ENCODE peak calls at places on chromosomes 2 and 18, in ten cellular contexts. Z is kidney, T is heart right ventricle, N is cardiac muscle cell, D is RWPE1, I is HL-60, K is heart left ventricle, S is K562, X is fibroblast of lung, W is coronary artery. A is an unnamed sample.

GRCh38 chr2:190649035-190649797 is at the start of gene NAB1:
- DNase-seq in W (peak), N (peak), D (peak), Z (peak), X (no peak), S (no peak), T (peak), I (no peak), K (peak), A (peak)

GRCh38 chr18:22466608-22467390 is 49.1 kb upstream of the CTAGE1 start:
- DNase-seq in W (no peak), N (no peak), K (no peak), X (peak), T (peak), I (no peak), D (peak), S (no peak), Z (no peak), A (no peak)

GRCh38 chr2:128317186-128317897 is 1.3 kb downstream of the HS6ST1 start:
- DNase-seq in D (no peak), S (peak), N (peak), T (no peak), K (peak), Z (peak), X (no peak), W (peak), I (no peak), A (peak)

GRCh38 chr2:9594361-9595063 is 36.3 kb downstream of the YWHAQ start:
- DNase-seq in D (peak), N (no peak), X (peak), K (no peak), I (no peak), W (no peak), Z (no peak), S (no peak), T (peak), A (no peak)

GRCh38 chr2:129642526-129643043 is 336.9 kb upstream of the RAB6C start:
- DNase-seq in W (no peak), D (no peak), T (no peak), Z (no peak), I (no peak), N (no peak), K (no peak), X (no peak), S (no peak), A (no peak)

GRCh38 chr2:215751200-215751910 is 262.0 kb downstream of the MREG start:
- DNase-seq in I (no peak), W (no peak), Z (no peak), T (no peak), D (peak), X (peak), N (no peak), K (no peak), S (no peak), A (no peak)

GRCh38 chr2:168118733-168119518 is 128.5 kb downstream of the STK39 start:
- DNase-seq in I (no peak), N (peak), D (peak), T (peak), X (peak), W (no peak), S (peak), K (peak), Z (no peak), A (no peak)

GRCh38 chr2:20653695-20654306 is 2.9 kb upstream of the HS1BP3 start:
- DNase-seq in T (no peak), W (no peak), N (no peak), Z (peak), D (no peak), K (no peak), S (no peak), X (no peak), I (no peak), A (peak)

GRCh38 chr18:59114160-59114559 is 25.5 kb upstream of the SEC11C start:
- DNase-seq in X (no peak), I (no peak), W (no peak), Z (no peak), T (no peak), S (no peak), D (no peak), K (no peak), N (no peak), A (no peak)

GRCh38 chr2:227234432-227234831 is 70.0 kb downstream of the COL4A3 start:
- DNase-seq in Z (no peak), X (no peak), K (no peak), W (no peak), S (no peak), I (no peak), T (no peak), D (no peak), N (no peak), A (no peak)

GRCh38 chr2:186780701-186781316 is 68.2 kb downstream of the ZSWIM2 start:
- DNase-seq in Z (no peak), T (no peak), S (no peak), N (peak), I (no peak), W (no peak), X (peak), D (peak), K (no peak), A (no peak)

GRCh38 chr2:143796051-143796450 is 666.8 kb downstream of the ARHGAP15 start:
- DNase-seq in K (no peak), I (no peak), X (no peak), S (no peak), Z (no peak), N (no peak), W (no peak), D (no peak), T (no peak), A (no peak)

GRCh38 chr2:2234398-2234797 is 96.7 kb downstream of the MYT1L start:
- DNase-seq in K (no peak), S (no peak), X (no peak), T (no peak), W (no peak), N (no peak), Z (no peak), I (no peak), D (no peak), A (no peak)

GRCh38 chr2:105455488-105455991 is 56.7 kb upstream of the FHL2 start:
- DNase-seq in K (no peak), T (no peak), W (no peak), N (no peak), S (no peak), X (peak), I (no peak), Z (no peak), D (peak), A (peak)

GRCh38 chr2:190415794-190416729 is 7.9 kb downstream of the MFSD6 start:
- DNase-seq in T (no peak), K (no peak), Z (no peak), X (no peak), D (no peak), N (no peak), S (no peak), I (no peak), W (no peak), A (no peak)

GRCh38 chr2:30040147-30040546 is 106.7 kb upstream of the YPEL5 start:
- DNase-seq in S (no peak), D (no peak), N (no peak), Z (no peak), W (no peak), K (no peak), T (no peak), X (no peak), I (no peak), A (no peak)

GRCh38 chr2:168534926-168535325 is 78.9 kb downstream of the CERS6 start:
- DNase-seq in W (no peak), I (no peak), Z (peak), S (no peak), T (no peak), K (no peak), X (no peak), D (no peak), N (no peak), A (no peak)

GRCh38 chr18:63320690-63321265 is 1.2 kb upstream of the BCL2 start:
- DNase-seq in W (peak), K (peak), X (peak), I (peak), D (no peak), S (peak), T (peak), Z (peak), N (peak), A (peak)

GRCh38 chr2:237414056-237414661 is at the start of gene COL6A3:
- DNase-seq in N (no peak), S (no peak), W (no peak), K (peak), I (no peak), T (peak), X (peak), Z (peak), D (no peak), A (peak)

GRCh38 chr2:20994130-20994529 is 49.7 kb downstream of the APOB start:
- DNase-seq in X (no peak), Z (no peak), T (no peak), S (no peak), W (no peak), K (no peak), N (no peak), D (no peak), I (no peak), A (no peak)

GRCh38 chr2:207765960-207766582 is 3.6 kb downstream of the FZD5 start:
- DNase-seq in S (no peak), T (no peak), X (no peak), D (no peak), W (peak), N (no peak), K (no peak), Z (no peak), I (no peak), A (no peak)

GRCh38 chr2:207765541-207765940 is 4.2 kb downstream of the FZD5 start:
- DNase-seq in W (no peak), X (no peak), K (no peak), Z (no peak), N (peak), S (peak), D (no peak), T (no peak), I (no peak), A (no peak)

GRCh38 chr2:207763308-207763707 is 6.4 kb downstream of the FZD5 start:
- DNase-seq in X (no peak), I (no peak), W (no peak), K (no peak), N (no peak), S (no peak), T (no peak), D (no peak), Z (no peak), A (no peak)

GRCh38 chr2:207762146-207762545 is 7.6 kb downstream of the FZD5 start:
- DNase-seq in W (no peak), I (no peak), S (no peak), D (no peak), N (no peak), Z (no peak), X (no peak), T (no peak), K (no peak), A (no peak)

GRCh38 chr2:207764096-207764630 is 5.5 kb downstream of the FZD5 start:
- DNase-seq in S (no peak), Z (no peak), W (no peak), N (no peak), I (no peak), D (no peak), T (no peak), K (no peak), X (no peak), A (no peak)
- H3K27ac ChIP-seq in S (no peak), Z (no peak), W (no peak), N (no peak), I (no peak), D (no peak), T (no peak), K (no peak), X (no peak), A (no peak)

DNA sequence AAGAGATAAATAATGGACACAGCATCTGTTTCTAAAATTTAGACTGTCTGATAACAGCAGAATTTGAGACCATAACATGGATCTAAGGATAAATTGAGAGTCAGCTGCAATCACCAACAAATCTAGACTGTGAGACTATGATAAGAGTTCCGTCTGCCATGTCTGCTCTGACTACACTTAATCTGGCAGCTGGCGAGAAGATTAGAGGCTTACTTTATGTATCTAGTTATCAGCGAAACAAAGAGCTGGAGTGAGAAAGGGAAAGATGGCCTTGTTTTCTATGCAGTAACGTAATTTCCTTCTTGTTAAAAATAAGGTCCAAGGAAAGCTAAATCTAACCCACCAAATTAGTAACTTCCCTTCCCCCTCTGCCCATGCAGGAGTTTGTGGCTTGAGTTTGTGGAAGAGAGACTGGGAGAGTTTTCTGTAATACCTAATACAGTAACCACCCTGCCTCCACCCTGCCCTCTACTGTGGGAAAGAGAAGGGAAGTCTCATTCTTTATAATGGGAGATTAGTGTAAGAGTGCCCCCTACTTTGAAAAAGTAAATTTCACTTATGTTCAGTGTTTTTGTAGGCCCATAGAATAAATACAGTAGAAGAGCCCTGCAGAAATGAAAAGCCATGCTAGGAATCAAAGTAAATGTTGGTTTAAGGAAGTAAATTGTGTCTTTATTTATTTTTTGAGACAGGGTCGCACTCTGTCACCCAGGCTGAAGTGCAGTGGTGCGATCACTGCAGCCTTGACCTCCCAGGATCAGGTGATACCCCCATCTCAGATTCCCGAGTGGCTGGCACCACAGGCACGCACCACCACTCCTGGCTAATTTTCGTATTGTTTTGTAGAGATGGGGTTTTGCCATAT is 27.5 kb downstream of the EML4 start:
- DNase-seq in K (peak), W (no peak), T (peak), D (no peak), I (peak), Z (no peak), N (peak), S (peak), X (peak), A (no peak)
- TF ChIP-seq CTCF in K (peak), W (peak), T (peak), D (no peak), I (peak), Z (peak), N (peak), S (peak), X (peak), A (peak)

DNA sequence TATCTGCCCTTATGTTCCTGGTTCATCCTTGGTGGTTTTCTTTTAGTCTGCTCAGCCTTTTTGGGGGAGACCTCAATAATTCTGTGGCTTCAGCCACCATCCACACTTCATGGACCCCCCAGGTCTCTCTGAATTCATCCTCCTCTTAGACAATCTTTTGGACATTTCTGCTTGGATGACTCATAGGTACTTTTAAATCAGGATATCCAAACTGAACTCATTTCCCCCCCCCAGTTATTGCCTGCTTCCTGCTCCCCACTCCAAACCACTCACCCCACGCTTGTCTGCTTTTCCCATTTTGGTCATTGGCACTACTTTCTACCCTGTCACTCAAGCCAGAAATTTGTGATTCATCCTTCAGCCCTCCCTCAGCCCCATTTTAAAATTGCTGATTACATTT is 78.5 kb downstream of the TANC1 start:
- DNase-seq in W (no peak), D (no peak), S (no peak), N (no peak), I (no peak), T (no peak), Z (no peak), X (peak), K (no peak), A (no peak)
- H3K27ac ChIP-seq in W (peak), D (peak), S (no peak), N (no peak), I (no peak), T (peak), Z (no peak), X (peak), K (peak), A (no peak)

GRCh38 chr18:2223394-2223793 is 347.9 kb downstream of the METTL4 start:
- DNase-seq in D (no peak), K (no peak), I (no peak), N (peak), Z (no peak), S (no peak), T (no peak), X (peak), W (no peak), A (no peak)

GRCh38 chr18:2222270-2223185 is 348.8 kb downstream of the METTL4 start:
- DNase-seq in S (no peak), X (no peak), K (no peak), I (no peak), D (no peak), T (no peak), N (peak), Z (no peak), W (no peak), A (no peak)

GRCh38 chr18:2218101-2218500 is 353.2 kb downstream of the METTL4 start:
- DNase-seq in K (no peak), N (no peak), T (no peak), Z (no peak), S (no peak), W (no peak), I (no peak), X (no peak), D (no peak), A (no peak)

DNA sequence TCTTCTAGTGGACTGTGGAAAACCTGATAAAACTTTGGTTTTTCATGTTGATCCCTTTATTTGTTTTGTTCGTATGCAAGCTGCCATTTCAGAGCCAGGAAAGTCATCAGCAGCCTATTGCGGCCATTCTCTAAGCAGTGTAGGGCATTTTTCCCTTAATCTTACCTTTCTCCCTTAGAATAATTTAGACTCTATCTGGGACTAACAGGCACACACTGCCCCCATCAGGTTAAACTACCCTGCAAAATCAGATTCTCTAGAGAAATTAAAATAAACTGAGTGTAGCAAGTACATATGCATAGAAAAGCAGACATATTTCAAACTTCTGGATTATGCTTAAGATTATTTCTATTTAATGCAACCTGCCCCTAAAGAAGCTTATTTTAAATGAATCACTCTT is 347.4 kb downstream of the METTL4 start:
- DNase-seq in I (no peak), X (peak), D (peak), N (peak), K (no peak), S (no peak), W (no peak), Z (no peak), T (peak), A (no peak)
- TF ChIP-seq CTCF in I (peak), X (peak), D (peak), N (peak), K (peak), S (peak), W (no peak), Z (peak), T (peak), A (peak)

GRCh38 chr2:150697596-150697995 is 210.1 kb upstream of the RND3 start:
- DNase-seq in K (no peak), I (no peak), N (no peak), X (no peak), Z (no peak), W (no peak), D (no peak), S (no peak), T (no peak), A (no peak)
- H3K27ac ChIP-seq in K (peak), I (no peak), N (no peak), X (no peak), Z (no peak), W (no peak), D (no peak), S (no peak), T (no peak), A (peak)

A was measured in psoas muscle.